ENCODE peak calls at places on chromosomes 4 and X, in four cellular contexts. One of them, this sample, is unnamed.
A peak's percentile ranks its signal among the peaks of the same experiment; 100 is the strongest.

GRCh38 chr4:98564847-98565246 is 93.6 kb downstream of the TSPAN5 start:
- DNase-seq in K562: no peak
- DNase-seq in CD8-positive, alpha-beta T cell: no peak
- DNase-seq in endodermal cell: peak; percentile 63
- DNase-seq in this sample: no peak

GRCh38 chr4:113849771-113850170 is 88.2 kb upstream of the CAMK2D start:
- DNase-seq in K562: no peak
- DNase-seq in CD8-positive, alpha-beta T cell: no peak
- DNase-seq in endodermal cell: no peak
- DNase-seq in this sample: no peak

GRCh38 chr4:156779046-156779445 is 192.6 kb downstream of the PDGFC start:
- DNase-seq in K562: no peak
- DNase-seq in CD8-positive, alpha-beta T cell: no peak
- DNase-seq in endodermal cell: no peak
- DNase-seq in this sample: peak; percentile 12

GRCh38 chrX:48683411-48683982 is at the start of gene WAS:
- DNase-seq in K562: no peak
- DNase-seq in CD8-positive, alpha-beta T cell: peak; percentile 51
- DNase-seq in endodermal cell: no peak
- DNase-seq in this sample: no peak

GRCh38 chr4:39044947-39045734 is 12.9 kb upstream of the TMEM156 start:
- DNase-seq in K562: peak; percentile 77
- DNase-seq in CD8-positive, alpha-beta T cell: peak; percentile 43
- DNase-seq in endodermal cell: peak; percentile 78
- DNase-seq in this sample: peak; percentile 31

GRCh38 chrX:147912093-147912801 is 528 bp downstream of the FMR1 start:
- DNase-seq in K562: peak; percentile 12
- DNase-seq in CD8-positive, alpha-beta T cell: peak; percentile 20
- DNase-seq in endodermal cell: peak; percentile 68
- DNase-seq in this sample: peak; percentile 60

GRCh38 chrX:130024127-130024526 is 41.7 kb downstream of the BCORL1 start:
- DNase-seq in K562: peak; percentile 91
- DNase-seq in CD8-positive, alpha-beta T cell: peak; percentile 86
- DNase-seq in endodermal cell: peak; percentile 91
- DNase-seq in this sample: no peak

GRCh38 chr4:2042207-2042946 is 16.8 kb upstream of the NAT8L start:
- DNase-seq in K562: peak; percentile 79
- DNase-seq in CD8-positive, alpha-beta T cell: no peak
- DNase-seq in endodermal cell: peak; percentile 72
- DNase-seq in this sample: no peak

GRCh38 chr4:165514739-165515138 is 135.9 kb downstream of the CPE start:
- DNase-seq in K562: no peak
- DNase-seq in CD8-positive, alpha-beta T cell: no peak
- DNase-seq in endodermal cell: no peak
- DNase-seq in this sample: no peak

GRCh38 chr4:152460488-152460887 is 75.4 kb downstream of the FBXW7 start:
- DNase-seq in K562: no peak
- DNase-seq in CD8-positive, alpha-beta T cell: no peak
- DNase-seq in endodermal cell: no peak
- DNase-seq in this sample: no peak

GRCh38 chr4:159547645-159548308 is 444.9 kb downstream of the RAPGEF2 start:
- DNase-seq in K562: no peak
- DNase-seq in CD8-positive, alpha-beta T cell: no peak
- DNase-seq in endodermal cell: no peak
- DNase-seq in this sample: no peak

GRCh38 chr4:146437778-146438177 is 84.0 kb downstream of the SLC10A7 start:
- DNase-seq in K562: no peak
- DNase-seq in CD8-positive, alpha-beta T cell: no peak
- DNase-seq in endodermal cell: no peak
- DNase-seq in this sample: no peak

GRCh38 chrX:132015875-132016274 is 7.2 kb upstream of the STK26 start:
- DNase-seq in K562: no peak
- DNase-seq in CD8-positive, alpha-beta T cell: no peak
- DNase-seq in endodermal cell: no peak
- DNase-seq in this sample: no peak
- H3K27me3 ChIP-seq in K562: no peaks in the 10 kb centered on the region
- H3K27me3 ChIP-seq in CD8-positive, alpha-beta T cell: no peaks in the 10 kb centered on the region
- H3K27me3 ChIP-seq in endodermal cell: no peaks in the 10 kb centered on the region
- H3K27me3 ChIP-seq in this sample: no peaks in the 10 kb centered on the region

GRCh38 chr4:16896871-16897270 is 1.6 kb downstream of the LDB2 start:
- DNase-seq in K562: no peak
- DNase-seq in CD8-positive, alpha-beta T cell: no peak
- DNase-seq in endodermal cell: no peak
- DNase-seq in this sample: no peak
- H3K4me3 ChIP-seq in K562: no peak overlapping the region
- H3K4me3 ChIP-seq in CD8-positive, alpha-beta T cell: no peak overlapping the region
- H3K4me3 ChIP-seq in endodermal cell: peak overlapping the region; percentile 72
- H3K4me3 ChIP-seq in this sample: peak overlapping the region; percentile 27

DNA sequence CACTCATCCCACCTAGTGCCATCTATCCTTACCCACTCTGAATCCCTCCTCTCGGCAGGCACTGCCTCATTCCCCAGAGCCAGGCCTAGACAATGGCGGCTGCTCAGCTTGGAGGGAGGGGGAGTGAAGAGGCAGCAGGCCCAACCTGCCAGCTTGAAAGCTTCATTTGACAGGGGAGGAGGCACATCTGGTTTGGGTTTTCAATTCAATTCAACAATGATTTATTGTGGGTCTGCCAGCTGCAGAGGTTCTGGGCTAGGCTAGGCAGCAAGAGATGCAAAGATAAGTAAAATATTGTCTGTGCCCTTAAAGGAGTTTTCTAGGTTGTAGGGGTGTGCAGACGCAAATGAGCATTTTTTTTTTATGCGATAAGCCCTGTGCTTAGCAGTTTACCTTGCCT is 58.5 kb downstream of the RTL9 start:
- DNase-seq in K562: no peak
- DNase-seq in CD8-positive, alpha-beta T cell: no peak
- DNase-seq in endodermal cell: no peak
- DNase-seq in this sample: no peak
- H3K27me3 ChIP-seq in K562: peaks cover under 1% of the 10 kb centered on the region
- H3K27me3 ChIP-seq in CD8-positive, alpha-beta T cell: no peaks in the 10 kb centered on the region
- H3K27me3 ChIP-seq in endodermal cell: no peaks in the 10 kb centered on the region
- H3K27me3 ChIP-seq in this sample: no peaks in the 10 kb centered on the region

GRCh38 chrX:72026341-72027023 is 105.2 kb downstream of the RTL5 start:
- DNase-seq in K562: no peak
- DNase-seq in CD8-positive, alpha-beta T cell: no peak
- DNase-seq in endodermal cell: peak; percentile 17
- DNase-seq in this sample: no peak

GRCh38 chrX:72025236-72025770 is 106.4 kb downstream of the RTL5 start:
- DNase-seq in K562: no peak
- DNase-seq in CD8-positive, alpha-beta T cell: no peak
- DNase-seq in endodermal cell: peak; percentile 17
- DNase-seq in this sample: no peak

GRCh38 chrX:72028701-72029470 is 102.8 kb downstream of the RTL5 start:
- DNase-seq in K562: no peak
- DNase-seq in CD8-positive, alpha-beta T cell: no peak
- DNase-seq in endodermal cell: peak; percentile 22
- DNase-seq in this sample: no peak

GRCh38 chrX:72027914-72028307 is 103.8 kb downstream of the RTL5 start:
- DNase-seq in K562: no peak
- DNase-seq in CD8-positive, alpha-beta T cell: no peak
- DNase-seq in endodermal cell: peak; percentile 13
- DNase-seq in this sample: no peak

GRCh38 chrX:72027024-72027913 is 104.4 kb downstream of the RTL5 start:
- DNase-seq in K562: no peak
- DNase-seq in CD8-positive, alpha-beta T cell: no peak
- DNase-seq in endodermal cell: peak; percentile 15
- DNase-seq in this sample: no peak
- H3K4me3 ChIP-seq in K562: no peak overlapping the region
- H3K4me3 ChIP-seq in CD8-positive, alpha-beta T cell: no peak overlapping the region
- H3K4me3 ChIP-seq in endodermal cell: no peak overlapping the region
- H3K4me3 ChIP-seq in this sample: no peak overlapping the region

GRCh38 chrX:106014119-106014775 is 24.3 kb downstream of the SERPINA7 start:
- DNase-seq in K562: no peak
- DNase-seq in CD8-positive, alpha-beta T cell: no peak
- DNase-seq in endodermal cell: no peak
- DNase-seq in this sample: no peak
- H3K27me3 ChIP-seq in K562: no peaks in the 10 kb centered on the region
- H3K27me3 ChIP-seq in CD8-positive, alpha-beta T cell: no peaks in the 10 kb centered on the region
- H3K27me3 ChIP-seq in endodermal cell: no peaks in the 10 kb centered on the region
- H3K27me3 ChIP-seq in this sample: no peaks in the 10 kb centered on the region

DNA sequence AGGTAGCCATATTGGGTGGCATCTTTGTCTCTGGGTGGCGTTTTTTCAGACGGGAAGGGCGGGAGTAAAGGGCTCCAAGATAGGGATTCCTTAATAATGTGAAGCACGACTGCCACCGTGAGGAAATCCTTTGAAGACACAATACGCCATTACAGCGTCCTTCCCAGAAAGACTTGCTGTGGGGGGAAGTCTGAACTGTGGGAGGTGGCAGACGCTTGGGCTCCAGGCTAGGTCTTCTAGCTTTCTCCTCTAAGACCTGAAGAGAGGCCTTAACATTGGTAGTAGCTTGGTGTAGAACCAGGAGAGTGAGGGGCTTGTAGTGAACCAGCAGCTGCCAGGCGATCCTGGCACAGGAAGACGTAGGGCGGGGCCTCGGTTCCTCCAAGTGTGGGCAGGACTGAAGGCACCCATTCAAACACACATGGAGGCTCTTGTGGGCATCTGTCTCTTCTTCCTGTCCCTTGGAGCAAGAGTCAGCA is 197.3 kb downstream of the OR13H1 start:
- DNase-seq in K562: no peak
- DNase-seq in CD8-positive, alpha-beta T cell: no peak
- DNase-seq in endodermal cell: no peak
- DNase-seq in this sample: no peak
- H3K4me3 ChIP-seq in K562: no peak overlapping the region
- H3K4me3 ChIP-seq in CD8-positive, alpha-beta T cell: no peak overlapping the region
- H3K4me3 ChIP-seq in endodermal cell: no peak overlapping the region
- H3K4me3 ChIP-seq in this sample: no peak overlapping the region

GRCh38 chr4:15986900-15987299 is 23.9 kb upstream of the FGFBP2 start:
- DNase-seq in K562: no peak
- DNase-seq in CD8-positive, alpha-beta T cell: no peak
- DNase-seq in endodermal cell: no peak
- DNase-seq in this sample: no peak

GRCh38 chr4:15988222-15988621 is 25.2 kb upstream of the FGFBP2 start:
- DNase-seq in K562: no peak
- DNase-seq in CD8-positive, alpha-beta T cell: no peak
- DNase-seq in endodermal cell: peak; percentile 8
- DNase-seq in this sample: no peak

GRCh38 chr4:15990570-15991285 is 27.8 kb upstream of the FGFBP2 start:
- DNase-seq in K562: no peak
- DNase-seq in CD8-positive, alpha-beta T cell: no peak
- DNase-seq in endodermal cell: no peak
- DNase-seq in this sample: no peak

DNA sequence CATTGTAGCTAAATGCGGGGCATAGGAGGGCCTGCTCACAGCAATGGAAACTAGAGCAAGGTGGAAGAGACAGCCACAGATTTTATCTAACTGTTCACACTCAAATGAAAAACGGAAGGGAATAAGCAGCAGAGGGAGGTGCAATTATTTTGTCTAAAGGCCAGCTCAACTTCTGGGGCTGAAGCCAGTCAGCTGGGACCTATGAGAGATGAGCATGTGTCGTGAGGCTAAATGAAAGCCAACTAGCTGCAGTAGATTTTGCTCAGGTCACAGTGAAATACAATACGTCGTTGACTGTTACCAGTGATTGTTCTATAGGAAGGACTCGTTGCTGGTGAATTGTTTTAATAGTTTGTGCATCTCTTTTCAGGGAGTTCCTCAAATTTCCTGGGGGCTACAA is 26.5 kb upstream of the FGFBP2 start:
- DNase-seq in K562: no peak
- DNase-seq in CD8-positive, alpha-beta T cell: no peak
- DNase-seq in endodermal cell: no peak
- DNase-seq in this sample: no peak
- H3K27me3 ChIP-seq in K562: peaks cover 3% of the 10 kb centered on the region
- H3K27me3 ChIP-seq in CD8-positive, alpha-beta T cell: peaks cover 5% of the 10 kb centered on the region
- H3K27me3 ChIP-seq in endodermal cell: no peaks in the 10 kb centered on the region
- H3K27me3 ChIP-seq in this sample: no peaks in the 10 kb centered on the region

GRCh38 chrX:101079736-101080135 is 1.1 kb downstream of the TMEM35A start:
- DNase-seq in K562: no peak
- DNase-seq in CD8-positive, alpha-beta T cell: no peak
- DNase-seq in endodermal cell: peak; percentile 51
- DNase-seq in this sample: no peak

GRCh38 chrX:101080326-101080725 is 1.6 kb downstream of the TMEM35A start:
- DNase-seq in K562: no peak
- DNase-seq in CD8-positive, alpha-beta T cell: no peak
- DNase-seq in endodermal cell: no peak
- DNase-seq in this sample: no peak

GRCh38 chrX:101081257-101081656 is 2.6 kb downstream of the TMEM35A start:
- DNase-seq in K562: no peak
- DNase-seq in CD8-positive, alpha-beta T cell: no peak
- DNase-seq in endodermal cell: no peak
- DNase-seq in this sample: no peak

GRCh38 chrX:101079223-101079622 is 544 bp downstream of the TMEM35A start:
- DNase-seq in K562: no peak
- DNase-seq in CD8-positive, alpha-beta T cell: no peak
- DNase-seq in endodermal cell: no peak
- DNase-seq in this sample: peak; percentile 20

GRCh38 chrX:101078716-101079115 is at the start of gene TMEM35A:
- DNase-seq in K562: no peak
- DNase-seq in CD8-positive, alpha-beta T cell: no peak
- DNase-seq in endodermal cell: peak; percentile 62
- DNase-seq in this sample: no peak
- H3K4me3 ChIP-seq in K562: no peak within 1 kb of the TSS
- H3K4me3 ChIP-seq in CD8-positive, alpha-beta T cell: no peak within 1 kb of the TSS
- H3K4me3 ChIP-seq in endodermal cell: peak within 1 kb of the TSS; percentile 76
- H3K4me3 ChIP-seq in this sample: no peak within 1 kb of the TSS

This sample was measured in SJSA1.